ENCODE peak calls at places on chromosomes 16 and 17, in eight cellular contexts. J, H, G, R, L, U, F and W are unnamed samples.

GRCh38 chr17:70187383-70187782 is 18.1 kb downstream of the KCNJ2 start:
- DNase-seq in J (peak), R (no peak), U (peak), F (no peak), L (no peak), G (no peak), H (no peak), W (no peak)

GRCh38 chr17:35291802-35292201 is 48.9 kb downstream of the SLFN5 start:
- DNase-seq in J (no peak), L (no peak), G (no peak), H (no peak), U (peak), F (no peak), R (no peak), W (no peak)

GRCh38 chr17:2175294-2175628 is 120.4 kb downstream of the HIC1 start:
- DNase-seq in H (no peak), U (no peak), R (no peak), G (no peak), F (no peak), J (no peak), L (no peak), W (no peak)

GRCh38 chr17:42879596-42879985 is 21.0 kb upstream of the G6PC1 start:
- DNase-seq in G (no peak), U (no peak), L (no peak), F (no peak), J (no peak), R (no peak), H (no peak), W (no peak)

GRCh38 chr17:50766222-50767023 is 895 bp downstream of the ANKRD40CL start:
- DNase-seq in G (peak), J (no peak), R (peak), H (no peak), F (no peak), U (no peak), L (no peak), W (no peak)

GRCh38 chr16:3578610-3579551 is 1.7 kb upstream of the NLRC3 start:
- DNase-seq in G (peak), R (peak), J (peak), H (no peak), F (no peak), U (no peak), L (peak), W (no peak)

GRCh38 chr17:57293077-57293476 is 36.8 kb downstream of the MSI2 start:
- DNase-seq in R (no peak), L (no peak), F (no peak), H (no peak), J (peak), U (no peak), G (no peak), W (no peak)

GRCh38 chr16:30895592-30896202 is 717 bp upstream of the CTF1 start:
- DNase-seq in F (no peak), G (peak), R (no peak), J (no peak), U (no peak), H (no peak), L (no peak), W (no peak)

GRCh38 chr17:42276609-42277341 is 584 bp upstream of the STAT5B start:
- DNase-seq in R (peak), L (no peak), H (peak), G (peak), J (peak), U (peak), F (peak), W (peak)

GRCh38 chr16:30075503-30076275 is at the start of gene PPP4C:
- DNase-seq in H (peak), G (peak), F (peak), R (peak), U (peak), J (peak), L (peak), W (peak)

GRCh38 chr17:49359990-49360795 is 1.9 kb downstream of the ZNF652 start:
- DNase-seq in L (no peak), J (no peak), H (peak), U (no peak), G (peak), F (no peak), R (no peak), W (no peak)

GRCh38 chr17:74842599-74843351 is 16.9 kb downstream of the GRIN2C start:
- DNase-seq in L (no peak), R (peak), H (peak), U (peak), F (peak), J (no peak), G (peak), W (peak)

GRCh38 chr16:84530590-84530989 is 26.1 kb upstream of the MEAK7 start:
- DNase-seq in U (no peak), L (no peak), F (no peak), H (no peak), R (no peak), J (no peak), G (peak), W (no peak)

GRCh38 chr16:49427771-49428170 is 54.2 kb downstream of the C16orf78 start:
- DNase-seq in G (no peak), L (no peak), U (no peak), F (no peak), R (no peak), J (no peak), H (no peak), W (no peak)

GRCh38 chr17:75504347-75505151 is 10.8 kb downstream of the CASKIN2 start:
- DNase-seq in G (peak), J (no peak), U (no peak), H (peak), F (no peak), R (no peak), L (peak), W (peak)

GRCh38 chr17:80722656-80723055 is 178.0 kb downstream of the RPTOR start:
- DNase-seq in H (no peak), J (no peak), R (no peak), L (no peak), U (no peak), G (no peak), F (no peak), W (no peak)

GRCh38 chr17:34314279-34314678 is 5.0 kb upstream of the CCL8 start:
- DNase-seq in J (no peak), F (no peak), G (no peak), U (peak), H (no peak), R (no peak), L (no peak), W (no peak)

GRCh38 chr17:46060461-46060860 is 61.4 kb downstream of the STH start:
- DNase-seq in F (no peak), L (no peak), H (no peak), G (no peak), J (no peak), R (no peak), U (no peak), W (no peak)

GRCh38 chr16:14193316-14193871 is 122.3 kb downstream of the MRTFB start:
- DNase-seq in L (no peak), H (peak), G (no peak), R (no peak), F (no peak), J (no peak), U (no peak), W (no peak)

GRCh38 chr17:75864448-75864871 is 9.3 kb upstream of the WBP2 start:
- DNase-seq in J (peak), H (no peak), G (peak), F (no peak), L (no peak), R (peak), U (peak), W (peak)

GRCh38 chr17:10739341-10739905 is 9.6 kb upstream of the TMEM220 start:
- DNase-seq in L (no peak), F (no peak), U (no peak), R (no peak), J (no peak), G (no peak), H (no peak), W (no peak)

GRCh38 chr17:35789044-35789443 is 6.4 kb downstream of the MMP28 start:
- DNase-seq in R (no peak), L (no peak), H (no peak), U (no peak), J (no peak), G (no peak), F (no peak), W (no peak)

GRCh38 chr16:76656951-76657498 is 379.8 kb downstream of the CNTNAP4 start:
- DNase-seq in J (no peak), U (no peak), H (no peak), G (no peak), F (no peak), L (no peak), R (no peak), W (no peak)

GRCh38 chr16:83652898-83653297 is 154.9 kb upstream of the HSBP1 start:
- DNase-seq in R (no peak), J (no peak), F (no peak), U (peak), L (no peak), H (peak), G (no peak), W (no peak)

GRCh38 chr17:21193031-21193430 is 20.9 kb downstream of the TMEM11 start:
- DNase-seq in G (no peak), H (no peak), R (no peak), F (no peak), J (no peak), L (no peak), U (no peak), W (no peak)

GRCh38 chr17:28404461-28404811 is 1.6 kb downstream of the SLC46A1 start:
- DNase-seq in J (no peak), H (no peak), F (no peak), G (no peak), R (no peak), U (no peak), L (no peak), W (no peak)

GRCh38 chr16:66869424-66869823 is 10.9 kb upstream of the PDP2 start:
- DNase-seq in H (no peak), G (no peak), F (no peak), U (no peak), L (no peak), J (no peak), R (no peak), W (no peak)

GRCh38 chr17:62206550-62206949 is 141.5 kb upstream of the MED13 start:
- DNase-seq in U (no peak), R (no peak), G (no peak), F (no peak), L (no peak), J (no peak), H (no peak), W (no peak)

GRCh38 chr17:70054961-70055360 is 20.1 kb upstream of the KCNJ16 start:
- DNase-seq in H (peak), R (no peak), J (no peak), F (no peak), L (no peak), U (no peak), G (no peak), W (no peak)

GRCh38 chr16:8458481-8458880 is 131.8 kb downstream of the TMEM114 start:
- DNase-seq in U (no peak), G (no peak), F (no peak), R (no peak), H (no peak), L (no peak), J (no peak), W (no peak)

GRCh38 chr17:43984521-43984920 is 19.9 kb upstream of the NAGS start:
- DNase-seq in R (no peak), H (no peak), F (no peak), U (no peak), J (no peak), L (no peak), G (no peak), W (no peak)

GRCh38 chr17:4901108-4901647 is 1.7 kb downstream of the CHRNE start:
- DNase-seq in H (no peak), F (no peak), G (no peak), R (no peak), L (no peak), U (no peak), J (no peak), W (no peak)

GRCh38 chr17:80180192-80180591 is 10.4 kb downstream of the CARD14 start:
- DNase-seq in J (no peak), G (no peak), U (no peak), R (no peak), L (no peak), F (no peak), H (no peak), W (no peak)

GRCh38 chr16:79887541-79888540 is 287.3 kb upstream of the MAF start:
- DNase-seq in L (no peak), U (no peak), R (no peak), F (no peak), H (no peak), G (no peak), J (no peak), W (no peak)

GRCh38 chr17:58643147-58643546 is 48.7 kb downstream of the TEX14 start:
- DNase-seq in J (peak), H (peak), G (no peak), R (no peak), U (peak), L (no peak), F (no peak), W (no peak)

GRCh38 chr16:87724490-87725291 is 41.1 kb downstream of the KLHDC4 start:
- DNase-seq in U (no peak), F (no peak), G (no peak), J (peak), H (no peak), R (no peak), L (no peak), W (no peak)